ENCODE peak calls at places on chromosomes 1 and 21, in four cellular contexts. D, N, Y and E are unnamed samples.

GRCh38 chr1:161949543-161949942 is 74.1 kb downstream of the OLFML2B start:
- DNase-seq in D (no peak), N (no peak), Y (no peak), E (no peak)

GRCh38 chr1:173418107-173418985 is 58.8 kb upstream of the PRDX6 start:
- DNase-seq in D (no peak), N (no peak), Y (no peak), E (no peak)

GRCh38 chr21:46156678-46157077 is 1.3 kb upstream of the FTCD start:
- DNase-seq in D (no peak), N (no peak), Y (no peak), E (no peak)

GRCh38 chr1:115218696-115219095 is 119.4 kb downstream of the NGF start:
- DNase-seq in D (no peak), N (no peak), Y (no peak), E (no peak)

GRCh38 chr1:68916227-68916853 is 419.5 kb upstream of the DEPDC1 start:
- DNase-seq in D (no peak), N (no peak), Y (no peak), E (no peak)

GRCh38 chr1:21872445-21873079 is 60.5 kb downstream of the LDLRAD2 start:
- DNase-seq in D (no peak), N (no peak), Y (no peak), E (no peak)

GRCh38 chr1:232038704-232039103 is 412.1 kb downstream of the DISC1 start:
- DNase-seq in D (no peak), N (no peak), Y (no peak), E (no peak)

GRCh38 chr21:26850116-26850643 is 5.0 kb upstream of the ADAMTS1 start:
- DNase-seq in D (no peak), N (no peak), Y (no peak), E (no peak)

GRCh38 chr1:100718581-100718980 is 961 bp upstream of the VCAM1 start:
- DNase-seq in D (no peak), N (no peak), Y (no peak), E (no peak)

GRCh38 chr1:208183977-208184901 is 59.9 kb downstream of the PLXNA2 start:
- DNase-seq in D (no peak), N (peak), Y (no peak), E (no peak)

GRCh38 chr1:114347431-114348209 is 163.4 kb downstream of the TRIM33 start:
- DNase-seq in D (no peak), N (no peak), Y (no peak), E (no peak)

GRCh38 chr1:223733898-223734852 is 21.8 kb downstream of the CAPN2 start:
- DNase-seq in D (no peak), N (no peak), Y (no peak), E (no peak)

GRCh38 chr21:45417256-45417950 is 12.4 kb downstream of the COL18A1 start:
- DNase-seq in D (no peak), N (no peak), Y (no peak), E (no peak)

GRCh38 chr1:205059660-205060059 is 16.6 kb downstream of the CNTN2 start:
- DNase-seq in D (no peak), N (no peak), Y (no peak), E (no peak)

GRCh38 chr1:34928865-34929496 is 469 bp downstream of the DLGAP3 start:
- DNase-seq in D (no peak), N (no peak), Y (peak), E (peak)